ENCODE peak calls at places on chromosomes 4 and X, in four cellular contexts. I, B, W and F are unnamed samples.
A peak's percentile ranks its signal among the peaks of the same experiment; 100 is the strongest.

GRCh38 chr4:4659871-4660651 is 118.2 kb upstream of the STX18 start:
- DNase-seq in I (peak; percentile 79), B (no peak), W (no peak), F (no peak)

GRCh38 chr4:100716416-100716815 is 198.6 kb upstream of the EMCN start:
- DNase-seq in I (no peak), B (no peak), W (no peak), F (no peak)

GRCh38 chrX:129706395-129707072 is 32.2 kb upstream of the XPNPEP2 start:
- DNase-seq in I (no peak), B (peak; percentile 45), W (peak; percentile 79), F (peak; percentile 76)

GRCh38 chrX:135688137-135688536 is 25.3 kb upstream of the CT45A1 start:
- DNase-seq in I (no peak), B (no peak), W (no peak), F (no peak)

GRCh38 chr4:150976478-150977118 is 38.5 kb downstream of the LRBA start:
- DNase-seq in I (no peak), B (no peak), W (no peak), F (no peak)

GRCh38 chrX:95058815-95059214 is 1384.8 kb downstream of the FAM133A start:
- DNase-seq in I (peak; percentile 48), B (no peak), W (no peak), F (no peak)

GRCh38 chr4:189143255-189143654 is 797.4 kb upstream of the FRG1 start:
- DNase-seq in I (peak; percentile 100), B (no peak), W (no peak), F (no peak)

GRCh38 chr4:126603210-126603609 is 1029.5 kb upstream of the INTU start:
- DNase-seq in I (no peak), B (no peak), W (no peak), F (no peak)

GRCh38 chrX:338281-338835 is 19.8 kb upstream of the GTPBP6 start:
- DNase-seq in I (no peak), B (no peak), W (no peak), F (no peak)

GRCh38 chrX:152070186-152070585 is 68.2 kb downstream of the MAGEA10 start:
- DNase-seq in I (peak; percentile 52), B (no peak), W (no peak), F (no peak)

GRCh38 chrX:50081282-50081955 is 119.4 kb downstream of the AKAP4 start:
- DNase-seq in I (no peak), B (peak; percentile 54), W (no peak), F (peak; percentile 39)

GRCh38 chrX:124001581-124001980 is 40.1 kb downstream of the STAG2 start:
- DNase-seq in I (no peak), B (no peak), W (no peak), F (no peak)

DNA sequence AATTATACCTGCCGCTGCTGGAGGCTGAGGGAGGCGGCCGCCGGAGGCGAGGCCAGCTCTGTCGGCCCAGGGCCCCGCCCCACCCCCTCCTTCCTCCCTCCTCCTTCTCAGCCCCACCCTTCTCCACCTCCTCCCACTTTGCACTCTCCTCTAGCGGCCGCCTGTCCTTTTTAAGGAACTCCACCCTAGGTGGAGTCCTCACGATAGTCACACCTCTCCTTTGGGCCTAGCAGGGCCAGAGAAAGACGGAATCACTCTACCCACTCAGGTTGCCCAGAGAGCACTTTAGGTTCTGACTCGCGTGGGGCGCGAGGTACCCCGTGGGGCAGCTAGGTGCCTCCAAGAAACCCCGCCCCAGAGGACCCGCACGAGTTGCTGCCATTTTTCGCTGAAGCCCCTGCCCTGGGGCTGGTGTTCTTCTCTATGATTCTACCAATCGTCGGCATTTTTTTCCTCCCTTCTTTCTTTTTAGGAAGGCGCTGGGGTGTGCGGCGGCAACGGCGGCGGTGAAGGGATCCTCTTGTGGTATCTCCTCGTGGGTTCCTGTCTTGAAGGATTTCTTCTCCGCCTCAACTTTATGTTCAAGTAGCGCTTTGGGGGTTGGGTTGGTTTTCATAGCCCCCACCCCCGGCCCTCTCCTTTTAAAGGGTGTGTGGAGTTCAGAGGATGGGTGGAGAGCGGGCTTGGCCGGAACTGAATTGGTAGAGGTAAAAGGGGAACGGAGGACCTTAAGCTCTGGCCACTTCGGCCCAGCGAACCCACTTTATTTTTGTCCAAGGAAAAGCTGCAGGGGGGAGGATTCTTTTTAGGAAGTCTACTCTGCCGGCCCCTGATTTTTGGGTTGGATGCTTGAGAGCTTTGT is at the start of gene KLF8:
- DNase-seq in I (peak; percentile 49), B (peak; percentile 44), W (peak; percentile 84), F (no peak)
- H3K27ac ChIP-seq in I (no peak within 1 kb of the TSS), B (peak within 1 kb of the TSS; percentile 75), W (peak within 1 kb of the TSS; percentile 90), F (no peak within 1 kb of the TSS)

GRCh38 chr4:112857461-112857860 is 192.0 kb upstream of the ANK2 start:
- DNase-seq in I (peak; percentile 98), B (no peak), W (no peak), F (no peak)
- H3K27ac ChIP-seq in I (peak overlapping the region; percentile 4), B (peak overlapping the region; percentile 40), W (no peak overlapping the region), F (peak overlapping the region; percentile 12)

GRCh38 chrX:132206259-132206658 is 13.0 kb downstream of the RAP2C start:
- DNase-seq in I (no peak), B (no peak), W (no peak), F (no peak)

GRCh38 chrX:132204629-132205028 is 14.6 kb downstream of the RAP2C start:
- DNase-seq in I (no peak), B (no peak), W (no peak), F (no peak)

GRCh38 chrX:132207996-132208395 is 11.3 kb downstream of the RAP2C start:
- DNase-seq in I (no peak), B (no peak), W (no peak), F (no peak)

GRCh38 chrX:132208422-132208821 is 10.8 kb downstream of the RAP2C start:
- DNase-seq in I (no peak), B (no peak), W (no peak), F (no peak)

DNA sequence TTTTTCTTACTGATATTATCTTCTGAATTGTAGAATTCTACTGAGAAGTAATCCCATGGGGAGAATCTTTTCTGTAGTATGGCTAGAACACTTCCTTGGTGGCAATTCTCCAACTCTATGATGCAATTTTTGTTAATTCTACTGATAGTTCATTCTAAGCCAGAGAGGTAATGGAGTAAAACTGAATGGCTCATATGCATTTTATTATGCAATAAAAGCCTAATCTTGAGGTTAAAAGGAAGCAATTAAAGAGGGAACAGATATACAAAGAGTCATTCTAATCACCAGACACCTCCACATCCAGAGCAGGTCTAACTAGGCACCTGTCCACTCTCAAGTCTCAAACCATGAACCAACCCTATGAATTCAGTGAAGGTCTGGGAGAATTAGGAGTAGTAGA is 9.7 kb downstream of the RAP2C start:
- DNase-seq in I (no peak), B (no peak), W (no peak), F (no peak)
- H3K27ac ChIP-seq in I (no peak overlapping the region), B (no peak overlapping the region), W (no peak overlapping the region), F (no peak overlapping the region)

GRCh38 chr4:102402223-102402622 is 56.9 kb upstream of the SLC39A8 start:
- DNase-seq in I (no peak), B (no peak), W (no peak), F (no peak)
- H3K27ac ChIP-seq in I (no peak overlapping the region), B (no peak overlapping the region), W (no peak overlapping the region), F (no peak overlapping the region)

GRCh38 chr4:87865288-87865687 is 32.5 kb downstream of the MEPE start:
- DNase-seq in I (no peak), B (no peak), W (no peak), F (no peak)
- H3K27ac ChIP-seq in I (no peak overlapping the region), B (no peak overlapping the region), W (no peak overlapping the region), F (no peak overlapping the region)